ENCODE peak calls at places on chromosome 15, in eight cellular contexts. A is breast epithelium, L is left lung, H is adrenal gland, M is hepatocyte, N is MM.1S, R is ovary, C is tibial artery. I is an unnamed sample. For H3K4me1, the result is how much of the 10 kb centered on the place peaks cover.

GRCh38 chr15:77865106-77865630 is 212.3 kb downstream of the TBC1D2B start:
- DNase-seq in M (no peak), C (no peak), N (no peak), H (no peak), A (no peak), R (no peak), L (peak), I (no peak)

GRCh38 chr15:66630801-66631351 is 65.1 kb upstream of the LCTL start:
- DNase-seq in M (no peak), N (no peak), H (no peak), C (no peak), L (no peak), R (no peak), A (no peak), I (no peak)

GRCh38 chr15:66654718-66655375 is 47.2 kb upstream of the SMAD6 start:
- DNase-seq in R (no peak), C (no peak), N (no peak), M (peak), L (no peak), H (no peak), A (no peak), I (no peak)

GRCh38 chr15:53665930-53666329 is 93.5 kb downstream of the WDR72 start:
- DNase-seq in M (no peak), L (no peak), R (no peak), N (no peak), C (no peak), A (no peak), H (no peak), I (no peak)

GRCh38 chr15:94387854-94388441 is 156.6 kb downstream of the MCTP2 start:
- DNase-seq in L (no peak), A (no peak), M (no peak), R (no peak), C (no peak), N (peak), H (no peak), I (no peak)

GRCh38 chr15:59528965-59529402 is 82.6 kb upstream of the GCNT3 start:
- DNase-seq in R (peak), C (peak), L (peak), N (peak), H (peak), A (peak), M (peak), I (peak)

GRCh38 chr15:68228143-68228970 is 1.2 kb downstream of the CLN6 start:
- DNase-seq in N (peak), A (no peak), M (no peak), L (no peak), R (no peak), C (peak), H (no peak), I (no peak)

GRCh38 chr15:45094358-45094730 is 19.6 kb downstream of the DUOX2 start:
- DNase-seq in H (no peak), A (no peak), C (peak), N (no peak), M (peak), L (peak), R (no peak), I (no peak)

GRCh38 chr15:31145271-31145911 is 43.9 kb upstream of the TRPM1 start:
- DNase-seq in A (no peak), M (no peak), R (no peak), L (no peak), N (no peak), C (no peak), H (no peak), I (no peak)

GRCh38 chr15:101500865-101501551 is 11.5 kb upstream of the PCSK6 start:
- DNase-seq in C (no peak), H (no peak), L (no peak), A (peak), N (no peak), M (peak), R (no peak), I (no peak)

GRCh38 chr15:69802432-69802831 is 295.3 kb downstream of the TLE3 start:
- DNase-seq in A (no peak), M (no peak), H (no peak), N (no peak), L (no peak), C (peak), R (no peak), I (no peak)

GRCh38 chr15:62344806-62345539 is 179.9 kb upstream of the C2CD4B start:
- DNase-seq in N (peak), A (peak), R (peak), C (no peak), M (peak), H (peak), L (peak), I (peak)

GRCh38 chr15:26126070-26126469 is 262.9 kb upstream of the ATP10A start:
- DNase-seq in M (no peak), H (no peak), A (no peak), C (no peak), N (no peak), L (no peak), R (no peak), I (no peak)

GRCh38 chr15:67685008-67685599 is 140.2 kb upstream of the SKOR1 start:
- DNase-seq in C (no peak), H (no peak), L (no peak), N (peak), A (no peak), R (no peak), M (peak), I (no peak)

GRCh38 chr15:82764740-82765139 is 41.1 kb downstream of the FSD2 start:
- DNase-seq in L (no peak), H (no peak), A (no peak), C (no peak), N (no peak), R (no peak), M (no peak), I (no peak)

GRCh38 chr15:34760909-34761308 is 6.1 kb upstream of the GJD2 start:
- DNase-seq in N (no peak), H (no peak), L (no peak), M (no peak), R (no peak), A (no peak), C (no peak), I (no peak)

GRCh38 chr15:84725001-84725491 is 9.1 kb upstream of the SEC11A start:
- DNase-seq in L (peak), R (no peak), A (no peak), N (peak), C (no peak), M (no peak), H (no peak), I (no peak)

GRCh38 chr15:85351965-85352364 is 28.4 kb upstream of the AKAP13 start:
- DNase-seq in H (no peak), L (no peak), A (no peak), R (no peak), M (no peak), N (no peak), C (no peak), I (no peak)

GRCh38 chr15:29364429-29365078 is 94.9 kb upstream of the NSMCE3 start:
- DNase-seq in C (no peak), L (no peak), R (no peak), H (no peak), A (no peak), M (no peak), N (no peak), I (no peak)

GRCh38 chr15:90143176-90143655 is 40.9 kb upstream of the IDH2 start:
- DNase-seq in L (peak), H (peak), A (peak), M (peak), N (peak), C (no peak), R (peak), I (peak)
- TF ChIP-seq CTCF in L (peak), H (peak), A (peak), M (peak), N (peak), C (peak), R (no peak), I (peak)

GRCh38 chr15:58473720-58474119 is 41.9 kb downstream of the LIPC start:
- DNase-seq in R (no peak), L (no peak), A (no peak), C (no peak), M (peak), N (no peak), H (no peak), I (no peak)

GRCh38 chr15:58469432-58470353 is 37.9 kb downstream of the LIPC start:
- DNase-seq in L (peak), A (no peak), N (no peak), M (peak), R (peak), H (no peak), C (no peak), I (peak)

GRCh38 chr15:58471341-58471740 is 39.5 kb downstream of the LIPC start:
- DNase-seq in H (no peak), C (no peak), N (no peak), L (no peak), M (no peak), R (no peak), A (no peak), I (no peak)

GRCh38 chr15:58472821-58473581 is 41.2 kb downstream of the LIPC start:
- DNase-seq in M (no peak), R (no peak), N (peak), L (no peak), A (no peak), H (no peak), C (peak), I (no peak)

DNA sequence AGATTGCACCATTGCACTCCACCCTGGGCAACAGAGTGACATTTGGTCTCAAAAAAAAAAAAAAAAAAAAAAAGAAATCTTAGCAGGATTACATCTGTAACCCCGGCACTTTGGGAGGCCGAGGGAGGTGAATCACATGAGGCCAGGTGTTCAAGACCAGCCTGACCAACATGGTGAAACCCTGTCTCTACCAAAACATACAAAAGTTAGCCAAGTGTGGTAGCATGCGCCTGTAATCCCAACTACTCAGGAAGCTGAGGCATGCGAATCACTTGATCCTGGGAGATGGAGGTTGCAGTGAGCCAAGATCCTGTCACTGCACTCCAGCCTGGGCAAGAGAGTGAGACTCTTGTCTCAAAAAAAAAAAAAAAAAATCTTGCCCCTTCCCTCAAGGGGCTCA is 40.4 kb downstream of the LIPC start:
- DNase-seq in M (no peak), C (no peak), A (no peak), H (no peak), N (no peak), L (no peak), R (no peak), I (no peak)
- H3K4me1 ChIP-seq in M (under half), C (under half), A (under half), H (under half), N (under half), L (half or more), R (under half), I (half or more)

GRCh38 chr15:74251187-74251811 is 15.2 kb downstream of the CCDC33 start:
- DNase-seq in H (peak), L (no peak), A (peak), C (peak), M (no peak), R (no peak), N (no peak), I (no peak)
- H3K4me3 ChIP-seq in H (no peak), L (no peak), A (no peak), C (no peak), M (no peak), R (no peak), N (no peak), I (no peak)

GRCh38 chr15:74425634-74426033 is 8.1 kb downstream of the SEMA7A start:
- DNase-seq in N (no peak), A (no peak), M (no peak), H (no peak), L (no peak), C (no peak), R (no peak), I (no peak)

GRCh38 chr15:74423443-74424257 is 10.1 kb downstream of the SEMA7A start:
- DNase-seq in H (no peak), R (peak), N (no peak), A (no peak), M (no peak), L (no peak), C (no peak), I (no peak)

GRCh38 chr15:74426404-74427281 is 7.1 kb downstream of the SEMA7A start:
- DNase-seq in A (no peak), M (no peak), L (no peak), R (no peak), H (no peak), N (no peak), C (no peak), I (no peak)

GRCh38 chr15:74422723-74423442 is 10.9 kb downstream of the SEMA7A start:
- DNase-seq in M (no peak), C (no peak), H (no peak), L (no peak), A (peak), R (no peak), N (no peak), I (no peak)

GRCh38 chr15:74424901-74425528 is 8.7 kb downstream of the SEMA7A start:
- DNase-seq in L (no peak), N (no peak), C (no peak), M (no peak), A (no peak), R (no peak), H (no peak), I (no peak)
- TF ChIP-seq CTCF in L (no peak), N (no peak), C (no peak), M (no peak), A (no peak), R (no peak), H (no peak), I (no peak)

DNA sequence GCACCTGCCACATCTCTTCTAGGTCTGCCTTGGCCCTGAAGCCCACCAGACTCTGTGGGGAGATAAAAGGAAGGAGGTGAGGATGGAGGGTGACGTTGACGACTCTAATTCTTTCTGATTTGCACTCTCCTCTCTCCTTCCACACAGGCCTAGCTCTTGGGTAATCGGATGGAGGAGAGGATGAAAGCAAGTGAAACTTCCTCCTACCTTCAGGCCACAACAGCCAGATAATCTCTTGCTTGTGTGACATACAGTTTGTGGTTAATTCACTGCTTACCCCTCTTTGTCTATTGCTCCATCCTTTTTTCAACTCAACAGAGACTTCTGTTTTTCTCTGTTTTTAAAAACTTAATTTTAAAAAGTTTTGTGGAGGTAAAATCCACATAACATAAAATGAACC is 208.2 kb downstream of the SV2B start:
- DNase-seq in H (no peak), N (no peak), C (no peak), R (no peak), M (no peak), L (no peak), A (no peak), I (no peak)
- H3K4me1 ChIP-seq in H (under half), N (under half), C (under half), R (under half), M (under half), L (under half), A (under half), I (under half)

GRCh38 chr15:38299216-38299615 is 46.6 kb downstream of the SPRED1 start:
- DNase-seq in A (no peak), L (no peak), H (no peak), R (no peak), N (no peak), C (no peak), M (no peak), I (no peak)
- H3K4me3 ChIP-seq in A (no peak), L (no peak), H (no peak), R (no peak), N (no peak), C (no peak), M (no peak), I (no peak)

GRCh38 chr15:72162569-72162968 is 35.0 kb downstream of the GRAMD2A start:
- DNase-seq in M (no peak), N (no peak), A (no peak), C (no peak), L (no peak), R (no peak), H (no peak), I (no peak)
- TF ChIP-seq CTCF in M (no peak), N (no peak), A (no peak), C (no peak), L (no peak), R (no peak), H (no peak), I (no peak)

I was measured in Caco-2.